ENCODE peak calls at places on chromosomes 12 and 14, in six cellular contexts. One of them, this sample, is unnamed.

GRCh38 chr14:61355892-61356325 is 34.5 kb downstream of the PRKCH start:
- DNase-seq in fibroblast of the aortic adventitia: peak
- DNase-seq in lower lobe of right lung: peak
- DNase-seq in fibroblast of mammary gland: peak
- DNase-seq in right cardiac atrium: peak
- DNase-seq in HCT116: peak
- DNase-seq in this sample: peak

GRCh38 chr12:120367252-120367923 is 1.6 kb downstream of the MSI1 start:
- DNase-seq in fibroblast of the aortic adventitia: no peak
- DNase-seq in right cardiac atrium: no peak
- DNase-seq in HCT116: no peak
- DNase-seq in fibroblast of mammary gland: no peak
- DNase-seq in lower lobe of right lung: no peak
- DNase-seq in this sample: no peak

GRCh38 chr12:130137141-130138018 is 24.9 kb upstream of the FZD10 start:
- DNase-seq in HCT116: no peak
- DNase-seq in lower lobe of right lung: no peak
- DNase-seq in fibroblast of mammary gland: no peak
- DNase-seq in right cardiac atrium: no peak
- DNase-seq in fibroblast of the aortic adventitia: no peak
- DNase-seq in this sample: no peak

GRCh38 chr14:101033446-101034165 is 130.1 kb upstream of the RTL1 start:
- DNase-seq in lower lobe of right lung: no peak
- DNase-seq in HCT116: no peak
- DNase-seq in fibroblast of mammary gland: no peak
- DNase-seq in right cardiac atrium: no peak
- DNase-seq in fibroblast of the aortic adventitia: no peak
- DNase-seq in this sample: peak

GRCh38 chr12:93773122-93773871 is 96.1 kb downstream of the CRADD start:
- DNase-seq in right cardiac atrium: no peak
- DNase-seq in lower lobe of right lung: no peak
- DNase-seq in fibroblast of the aortic adventitia: peak
- DNase-seq in fibroblast of mammary gland: peak
- DNase-seq in HCT116: no peak
- DNase-seq in this sample: no peak

GRCh38 chr12:50057896-50058670 is 687 bp downstream of the ASIC1 start:
- DNase-seq in lower lobe of right lung: peak
- DNase-seq in fibroblast of the aortic adventitia: no peak
- DNase-seq in fibroblast of mammary gland: no peak
- DNase-seq in right cardiac atrium: no peak
- DNase-seq in HCT116: no peak
- DNase-seq in this sample: no peak

GRCh38 chr14:92143309-92143708 is 21.5 kb downstream of the CPSF2 start:
- DNase-seq in HCT116: no peak
- DNase-seq in lower lobe of right lung: no peak
- DNase-seq in fibroblast of the aortic adventitia: no peak
- DNase-seq in right cardiac atrium: no peak
- DNase-seq in fibroblast of mammary gland: no peak
- DNase-seq in this sample: no peak

GRCh38 chr14:72634910-72635647 is 258.8 kb downstream of the DPF3 start:
- DNase-seq in right cardiac atrium: no peak
- DNase-seq in fibroblast of mammary gland: no peak
- DNase-seq in HCT116: no peak
- DNase-seq in lower lobe of right lung: no peak
- DNase-seq in fibroblast of the aortic adventitia: no peak
- DNase-seq in this sample: no peak

GRCh38 chr12:93763746-93764147 is 86.6 kb downstream of the CRADD start:
- DNase-seq in fibroblast of mammary gland: no peak
- DNase-seq in fibroblast of the aortic adventitia: no peak
- DNase-seq in lower lobe of right lung: no peak
- DNase-seq in right cardiac atrium: no peak
- DNase-seq in HCT116: no peak
- DNase-seq in this sample: no peak

GRCh38 chr12:40727774-40728483 is 35.7 kb downstream of the CNTN1 start:
- DNase-seq in fibroblast of the aortic adventitia: no peak
- DNase-seq in fibroblast of mammary gland: no peak
- DNase-seq in HCT116: no peak
- DNase-seq in right cardiac atrium: no peak
- DNase-seq in lower lobe of right lung: no peak
- DNase-seq in this sample: no peak

GRCh38 chr12:10069099-10069498 is 29.7 kb downstream of the CLEC1A start:
- DNase-seq in lower lobe of right lung: no peak
- DNase-seq in right cardiac atrium: no peak
- DNase-seq in fibroblast of the aortic adventitia: no peak
- DNase-seq in HCT116: no peak
- DNase-seq in fibroblast of mammary gland: peak
- DNase-seq in this sample: no peak

GRCh38 chr12:122182887-122183587 is at the start of gene LRRC43:
- DNase-seq in HCT116: no peak
- DNase-seq in fibroblast of the aortic adventitia: no peak
- DNase-seq in right cardiac atrium: peak
- DNase-seq in fibroblast of mammary gland: no peak
- DNase-seq in lower lobe of right lung: peak
- DNase-seq in this sample: no peak

GRCh38 chr12:118960865-118961264 is 20.5 kb upstream of the SRRM4 start:
- DNase-seq in right cardiac atrium: no peak
- DNase-seq in lower lobe of right lung: no peak
- DNase-seq in fibroblast of the aortic adventitia: no peak
- DNase-seq in fibroblast of mammary gland: no peak
- DNase-seq in HCT116: no peak
- DNase-seq in this sample: no peak

GRCh38 chr14:69573205-69573840 is 1.3 kb downstream of the CCDC177 start:
- DNase-seq in right cardiac atrium: no peak
- DNase-seq in HCT116: no peak
- DNase-seq in lower lobe of right lung: no peak
- DNase-seq in fibroblast of mammary gland: no peak
- DNase-seq in fibroblast of the aortic adventitia: no peak
- DNase-seq in this sample: no peak

GRCh38 chr14:21454843-21455550 is 926 bp downstream of the CHD8 start:
- DNase-seq in HCT116: no peak
- DNase-seq in fibroblast of the aortic adventitia: peak
- DNase-seq in fibroblast of mammary gland: peak
- DNase-seq in right cardiac atrium: no peak
- DNase-seq in lower lobe of right lung: no peak
- DNase-seq in this sample: no peak

GRCh38 chr14:105187935-105188524 is 6.9 kb upstream of the NUDT14 start:
- DNase-seq in right cardiac atrium: no peak
- DNase-seq in lower lobe of right lung: peak
- DNase-seq in fibroblast of mammary gland: no peak
- DNase-seq in fibroblast of the aortic adventitia: no peak
- DNase-seq in HCT116: no peak
- DNase-seq in this sample: no peak
- H3K4me3 ChIP-seq in right cardiac atrium: no peak
- H3K4me3 ChIP-seq in lower lobe of right lung: no peak
- H3K4me3 ChIP-seq in fibroblast of mammary gland: no peak
- H3K4me3 ChIP-seq in fibroblast of the aortic adventitia: no peak
- H3K4me3 ChIP-seq in HCT116: no peak
- H3K4me3 ChIP-seq in this sample: no peak

GRCh38 chr14:93884950-93885349 is 42.2 kb upstream of the FAM181A start:
- DNase-seq in HCT116: no peak
- DNase-seq in fibroblast of the aortic adventitia: no peak
- DNase-seq in right cardiac atrium: no peak
- DNase-seq in fibroblast of mammary gland: no peak
- DNase-seq in lower lobe of right lung: no peak
- DNase-seq in this sample: no peak
- H3K4me3 ChIP-seq in HCT116: no peak
- H3K4me3 ChIP-seq in fibroblast of the aortic adventitia: no peak
- H3K4me3 ChIP-seq in right cardiac atrium: no peak
- H3K4me3 ChIP-seq in fibroblast of mammary gland: no peak
- H3K4me3 ChIP-seq in lower lobe of right lung: no peak
- H3K4me3 ChIP-seq in this sample: no peak

GRCh38 chr12:124928912-124929530 is 14.6 kb upstream of the UBC start:
- DNase-seq in lower lobe of right lung: no peak
- DNase-seq in right cardiac atrium: no peak
- DNase-seq in HCT116: no peak
- DNase-seq in fibroblast of mammary gland: no peak
- DNase-seq in fibroblast of the aortic adventitia: no peak
- DNase-seq in this sample: peak
- H3K4me3 ChIP-seq in lower lobe of right lung: peak
- H3K4me3 ChIP-seq in right cardiac atrium: no peak
- H3K4me3 ChIP-seq in HCT116: peak
- H3K4me3 ChIP-seq in fibroblast of mammary gland: no peak
- H3K4me3 ChIP-seq in fibroblast of the aortic adventitia: no peak
- H3K4me3 ChIP-seq in this sample: no peak

GRCh38 chr12:124496584-124496983 is 70.8 kb downstream of the NCOR2 start:
- DNase-seq in HCT116: no peak
- DNase-seq in right cardiac atrium: peak
- DNase-seq in fibroblast of mammary gland: peak
- DNase-seq in fibroblast of the aortic adventitia: no peak
- DNase-seq in lower lobe of right lung: no peak
- DNase-seq in this sample: no peak
- H3K4me3 ChIP-seq in HCT116: no peak
- H3K4me3 ChIP-seq in right cardiac atrium: no peak
- H3K4me3 ChIP-seq in fibroblast of mammary gland: no peak
- H3K4me3 ChIP-seq in fibroblast of the aortic adventitia: no peak
- H3K4me3 ChIP-seq in lower lobe of right lung: no peak
- H3K4me3 ChIP-seq in this sample: no peak

This sample was measured in sigmoid colon.